ENCODE peak calls at places on chromosomes 12 and 14, in five cellular contexts. One of them, this sample, is unnamed.

GRCh38 chr14:64684091-64684490 is 20.1 kb upstream of the PLEKHG3 start:
- DNase-seq in HepG2: peak; percentile 25
- DNase-seq in K562: no peak
- DNase-seq in SK-N-SH: no peak
- DNase-seq in HCT116: no peak
- DNase-seq in this sample: no peak

GRCh38 chr12:105706321-105706972 is 376.0 kb downstream of the C12orf75 start:
- DNase-seq in HepG2: no peak
- DNase-seq in K562: no peak
- DNase-seq in SK-N-SH: no peak
- DNase-seq in HCT116: no peak
- DNase-seq in this sample: no peak

GRCh38 chr12:65632131-65632855 is 192.0 kb upstream of the HMGA2 start:
- DNase-seq in HepG2: no peak
- DNase-seq in K562: no peak
- DNase-seq in SK-N-SH: no peak
- DNase-seq in HCT116: no peak
- DNase-seq in this sample: no peak

GRCh38 chr12:108884116-108885012 is 4.5 kb downstream of the DAO start:
- DNase-seq in HepG2: peak; percentile 14
- DNase-seq in K562: peak; percentile 68
- DNase-seq in SK-N-SH: peak; percentile 58
- DNase-seq in HCT116: peak; percentile 39
- DNase-seq in this sample: peak; percentile 73

GRCh38 chr12:93857917-93858513 is 180.8 kb downstream of the CRADD start:
- DNase-seq in HepG2: no peak
- DNase-seq in K562: no peak
- DNase-seq in SK-N-SH: no peak
- DNase-seq in HCT116: no peak
- DNase-seq in this sample: no peak

GRCh38 chr12:25436206-25436912 is 116.7 kb downstream of the LMNTD1 start:
- DNase-seq in HepG2: peak; percentile 49
- DNase-seq in K562: peak; percentile 24
- DNase-seq in SK-N-SH: peak; percentile 64
- DNase-seq in HCT116: peak; percentile 70
- DNase-seq in this sample: peak; percentile 39

GRCh38 chr12:27474344-27474743 is 27.8 kb downstream of the SMCO2 start:
- DNase-seq in HepG2: no peak
- DNase-seq in K562: no peak
- DNase-seq in SK-N-SH: no peak
- DNase-seq in HCT116: no peak
- DNase-seq in this sample: no peak

GRCh38 chr12:74076918-74077317 is 460.7 kb upstream of the ATXN7L3B start:
- DNase-seq in HepG2: no peak
- DNase-seq in K562: no peak
- DNase-seq in SK-N-SH: no peak
- DNase-seq in HCT116: no peak
- DNase-seq in this sample: peak; percentile 10

GRCh38 chr12:107415066-107415465 is 270.5 kb upstream of the PWP1 start:
- DNase-seq in HepG2: no peak
- DNase-seq in K562: no peak
- DNase-seq in SK-N-SH: no peak
- DNase-seq in HCT116: no peak
- DNase-seq in this sample: no peak

GRCh38 chr12:24739094-24739779 is 209.7 kb downstream of the BCAT1 start:
- DNase-seq in HepG2: no peak
- DNase-seq in K562: no peak
- DNase-seq in SK-N-SH: no peak
- DNase-seq in HCT116: no peak
- DNase-seq in this sample: no peak

GRCh38 chr12:131710464-131711457 is at the start of gene SFSWAP:
- DNase-seq in HepG2: peak; percentile 34
- DNase-seq in K562: peak; percentile 81
- DNase-seq in SK-N-SH: peak; percentile 93
- DNase-seq in HCT116: peak; percentile 51
- DNase-seq in this sample: peak; percentile 85
- TF ChIP-seq JUND in HepG2: peak; percentile 36
- TF ChIP-seq JUND in K562: peak; percentile 28
- TF ChIP-seq JUND in SK-N-SH: no peak
- TF ChIP-seq JUND in HCT116: no peak
- TF ChIP-seq JUND in this sample: no peak

DNA sequence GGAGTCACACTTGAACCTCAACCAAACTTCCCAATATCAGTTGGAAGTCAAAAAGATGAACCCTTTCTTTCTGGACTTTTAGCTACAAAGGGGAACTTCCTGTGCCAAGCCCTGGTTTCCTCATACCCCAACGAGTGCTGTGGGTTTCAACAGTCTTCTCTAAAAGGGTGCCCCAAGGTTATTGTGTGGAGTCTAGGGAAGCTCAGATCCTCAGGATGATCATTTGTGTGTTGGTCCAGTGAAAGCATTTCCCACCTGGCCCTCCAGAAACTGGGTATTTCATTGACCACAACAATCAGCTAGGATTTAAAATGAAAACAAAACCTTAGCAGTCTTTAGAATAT is 29.4 kb downstream of the P2RX4 start:
- DNase-seq in HepG2: no peak
- DNase-seq in K562: no peak
- DNase-seq in SK-N-SH: no peak
- DNase-seq in HCT116: no peak
- DNase-seq in this sample: no peak
- TF ChIP-seq JUND in HepG2: no peak
- TF ChIP-seq JUND in K562: no peak
- TF ChIP-seq JUND in SK-N-SH: no peak
- TF ChIP-seq JUND in HCT116: no peak
- TF ChIP-seq JUND in this sample: no peak

GRCh38 chr14:31935406-31935805 is 141.7 kb upstream of the ARHGAP5 start:
- DNase-seq in HepG2: peak; percentile 79
- DNase-seq in K562: no peak
- DNase-seq in SK-N-SH: no peak
- DNase-seq in HCT116: no peak
- DNase-seq in this sample: no peak

GRCh38 chr14:31933716-31934115 is 143.4 kb upstream of the ARHGAP5 start:
- DNase-seq in HepG2: no peak
- DNase-seq in K562: no peak
- DNase-seq in SK-N-SH: no peak
- DNase-seq in HCT116: no peak
- DNase-seq in this sample: no peak

GRCh38 chr14:31936100-31936499 is 141.0 kb upstream of the ARHGAP5 start:
- DNase-seq in HepG2: peak; percentile 52
- DNase-seq in K562: no peak
- DNase-seq in SK-N-SH: no peak
- DNase-seq in HCT116: no peak
- DNase-seq in this sample: no peak

GRCh38 chr14:31932675-31933074 is 144.4 kb upstream of the ARHGAP5 start:
- DNase-seq in HepG2: no peak
- DNase-seq in K562: no peak
- DNase-seq in SK-N-SH: no peak
- DNase-seq in HCT116: no peak
- DNase-seq in this sample: no peak

DNA sequence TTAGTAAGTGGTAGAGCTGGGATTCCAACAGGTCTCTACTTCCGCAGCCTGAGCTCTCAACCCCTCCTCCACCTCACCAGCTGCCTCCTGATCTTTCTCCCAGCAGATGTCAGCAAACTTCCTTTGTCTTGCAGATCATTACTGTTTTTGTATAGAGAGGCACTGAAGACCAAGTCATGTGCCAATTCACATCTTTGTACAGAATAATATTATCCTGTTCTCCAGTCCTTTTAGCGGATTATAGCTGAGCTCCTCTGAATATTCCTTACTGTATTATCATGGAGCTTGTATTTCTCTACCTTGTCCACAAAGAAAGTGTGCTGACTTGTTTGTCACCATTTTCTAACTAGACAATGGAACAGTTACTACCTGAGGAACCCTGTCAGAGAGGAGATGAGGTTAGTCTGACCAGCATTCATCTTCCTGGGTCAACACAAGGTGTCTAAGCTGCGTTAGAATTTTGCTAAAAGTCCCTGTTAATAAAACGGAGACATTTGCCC is 142.3 kb upstream of the ARHGAP5 start:
- DNase-seq in HepG2: peak; percentile 90
- DNase-seq in K562: no peak
- DNase-seq in SK-N-SH: peak; percentile 33
- DNase-seq in HCT116: peak; percentile 58
- DNase-seq in this sample: peak; percentile 18
- TF ChIP-seq JUND in HepG2: no peak
- TF ChIP-seq JUND in K562: no peak
- TF ChIP-seq JUND in SK-N-SH: no peak
- TF ChIP-seq JUND in HCT116: no peak
- TF ChIP-seq JUND in this sample: no peak

GRCh38 chr14:68938515-68939423 is 40.3 kb downstream of the ACTN1 start:
- DNase-seq in HepG2: peak; percentile 96
- DNase-seq in K562: no peak
- DNase-seq in SK-N-SH: peak; percentile 67
- DNase-seq in HCT116: no peak
- DNase-seq in this sample: no peak

GRCh38 chr14:68941820-68942219 is 37.3 kb downstream of the ACTN1 start:
- DNase-seq in HepG2: peak; percentile 88
- DNase-seq in K562: no peak
- DNase-seq in SK-N-SH: no peak
- DNase-seq in HCT116: no peak
- DNase-seq in this sample: no peak

GRCh38 chr14:68940614-68941185 is 38.4 kb downstream of the ACTN1 start:
- DNase-seq in HepG2: no peak
- DNase-seq in K562: no peak
- DNase-seq in SK-N-SH: no peak
- DNase-seq in HCT116: no peak
- DNase-seq in this sample: no peak

GRCh38 chr14:68939424-68939892 is 39.6 kb downstream of the ACTN1 start:
- DNase-seq in HepG2: no peak
- DNase-seq in K562: no peak
- DNase-seq in SK-N-SH: no peak
- DNase-seq in HCT116: no peak
- DNase-seq in this sample: no peak

DNA sequence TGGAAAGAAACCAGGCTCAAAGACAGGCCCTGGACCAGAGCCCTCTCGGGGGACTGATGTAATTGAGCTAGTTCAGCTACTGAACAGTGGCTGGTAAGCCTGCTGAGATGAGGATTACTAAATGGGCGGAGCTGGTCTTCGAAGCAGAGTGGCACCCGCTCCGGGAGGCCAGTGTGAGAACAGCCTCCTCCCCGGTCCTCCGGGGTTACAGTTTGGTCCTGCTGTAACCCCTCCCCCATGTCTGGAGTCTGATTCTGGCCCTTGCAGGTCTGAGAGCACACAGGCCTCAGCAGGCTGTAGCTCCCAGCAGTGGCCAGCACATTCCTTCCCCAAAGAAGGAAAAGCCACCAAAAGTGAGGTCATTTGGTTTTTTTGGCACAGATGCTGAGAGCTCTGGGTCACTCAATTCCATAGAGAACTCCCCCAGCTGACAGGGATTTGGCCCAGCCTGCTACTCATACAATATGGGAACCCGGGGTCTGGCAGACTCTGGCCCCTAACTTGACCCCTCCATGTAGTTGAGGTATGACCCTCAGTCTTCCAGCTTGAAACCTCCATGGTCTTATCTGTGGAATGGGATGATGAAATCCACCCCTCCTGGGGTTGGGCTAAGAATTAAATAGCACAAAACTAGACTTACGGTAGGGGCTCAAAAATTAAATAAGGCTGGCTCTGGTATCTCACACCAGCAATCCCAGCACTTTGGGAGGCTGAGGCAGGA is 39.0 kb downstream of the ACTN1 start:
- DNase-seq in HepG2: peak; percentile 78
- DNase-seq in K562: no peak
- DNase-seq in SK-N-SH: peak; percentile 51
- DNase-seq in HCT116: no peak
- DNase-seq in this sample: peak; percentile 75
- TF ChIP-seq JUND in HepG2: no peak
- TF ChIP-seq JUND in K562: no peak
- TF ChIP-seq JUND in SK-N-SH: peak; percentile 79
- TF ChIP-seq JUND in HCT116: no peak
- TF ChIP-seq JUND in this sample: no peak

GRCh38 chr14:51294951-51295350 is 54.9 kb downstream of the TMX1 start:
- DNase-seq in HepG2: no peak
- DNase-seq in K562: no peak
- DNase-seq in SK-N-SH: peak; percentile 24
- DNase-seq in HCT116: no peak
- DNase-seq in this sample: no peak
- TF ChIP-seq JUND in HepG2: no peak
- TF ChIP-seq JUND in K562: no peak
- TF ChIP-seq JUND in SK-N-SH: no peak
- TF ChIP-seq JUND in HCT116: no peak
- TF ChIP-seq JUND in this sample: no peak

GRCh38 chr12:79522237-79522636 is 168.5 kb downstream of the PAWR start:
- DNase-seq in HepG2: no peak
- DNase-seq in K562: no peak
- DNase-seq in SK-N-SH: no peak
- DNase-seq in HCT116: no peak
- DNase-seq in this sample: no peak
- TF ChIP-seq JUND in HepG2: no peak
- TF ChIP-seq JUND in K562: no peak
- TF ChIP-seq JUND in SK-N-SH: no peak
- TF ChIP-seq JUND in HCT116: no peak
- TF ChIP-seq JUND in this sample: no peak